ENCODE peak calls at places on chromosomes 3 and 15, in six cellular contexts. W is activated naive CD8-positive, alpha-beta T cell treated with anti-CD3 and anti-CD28 coated beads, Interleukin-2, amount 50 U/mL, for 16 hours; F is NCI-H2107; J is dermis microvascular lymphatic vessel endothelial cell; S is uterus; T is stimulated activated CD4-positive, alpha-beta T cell treated with anti-CD3 and anti-CD28 coated beads, Interleukin-12 subunit alpha, Interleukin-12 subunit beta, amount 100 ng/mL, for 48 hours. P is an unnamed sample.
A peak's percentile ranks its signal among the peaks of the same experiment; 100 is the strongest.

GRCh38 chr3:100045696-100046095 is 68.6 kb downstream of the FILIP1L start:
- DNase-seq in W (no peak), F (no peak), J (no peak), T (no peak), S (peak; percentile 61), P (no peak)

GRCh38 chr15:74961616-74962015 is 5.0 kb upstream of the RPP25 start:
- DNase-seq in W (no peak), T (no peak), S (no peak), J (peak; percentile 84), F (no peak), P (no peak)

GRCh38 chr3:9135930-9136525 is 113.4 kb downstream of the SRGAP3 start:
- DNase-seq in F (no peak), S (no peak), J (no peak), T (no peak), W (no peak), P (no peak)

GRCh38 chr3:158308533-158308932 is 198.6 kb downstream of the RSRC1 start:
- DNase-seq in T (no peak), J (no peak), W (no peak), S (no peak), F (no peak), P (no peak)

GRCh38 chr3:37926611-37927010 is 64.0 kb upstream of the VILL start:
- DNase-seq in F (no peak), J (no peak), T (no peak), S (no peak), W (no peak), P (no peak)

GRCh38 chr3:8724108-8724752 is 9.4 kb upstream of the CAV3 start:
- DNase-seq in F (no peak), J (no peak), W (no peak), S (no peak), T (no peak), P (no peak)

GRCh38 chr15:93141373-93141790 is 52.4 kb upstream of the RGMA start:
- DNase-seq in S (no peak), T (no peak), J (no peak), W (no peak), F (no peak), P (peak; percentile 1)

GRCh38 chr3:101779808-101780366 is 876 bp downstream of the NXPE3 start:
- DNase-seq in W (no peak), T (no peak), S (no peak), J (no peak), F (no peak), P (no peak)

GRCh38 chr15:94028809-94029208 is 202.6 kb upstream of the MCTP2 start:
- DNase-seq in W (no peak), F (no peak), S (no peak), T (no peak), J (no peak), P (no peak)

GRCh38 chr3:71102111-71103039 is 481.2 kb downstream of the FOXP1 start:
- DNase-seq in F (no peak), T (no peak), W (no peak), S (no peak), J (peak; percentile 78), P (no peak)

GRCh38 chr15:56929933-56930332 is 11.5 kb downstream of the TCF12 start:
- DNase-seq in T (no peak), J (no peak), F (no peak), S (no peak), W (no peak), P (no peak)

GRCh38 chr3:124248471-124249028 is 256.6 kb upstream of the ROPN1 start:
- DNase-seq in T (no peak), J (peak; percentile 80), F (no peak), W (no peak), S (peak; percentile 41), P (no peak)

GRCh38 chr3:136512391-136512790 is 239.8 kb downstream of the STAG1 start:
- DNase-seq in S (no peak), T (no peak), J (no peak), W (no peak), F (no peak), P (no peak)

GRCh38 chr15:59892995-59893394 is 111.1 kb upstream of the FOXB1 start:
- DNase-seq in S (no peak), T (no peak), F (no peak), J (no peak), W (no peak), P (no peak)

GRCh38 chr3:13879946-13880810 is at the start of gene WNT7A:
- DNase-seq in S (peak; percentile 10), J (no peak), T (peak; percentile 51), F (no peak), W (peak; percentile 21), P (peak; percentile 39)

GRCh38 chr3:189824629-189825312 is 193.6 kb downstream of the TP63 start:
- DNase-seq in F (no peak), J (no peak), S (no peak), T (no peak), W (no peak), P (no peak)

GRCh38 chr3:112627419-112627818 is 13.5 kb downstream of the CCDC80 start:
- DNase-seq in W (no peak), T (no peak), S (peak; percentile 60), J (no peak), F (no peak), P (no peak)

GRCh38 chr15:94346272-94346671 is 114.9 kb downstream of the MCTP2 start:
- DNase-seq in T (no peak), F (no peak), J (no peak), S (no peak), W (no peak), P (no peak)

GRCh38 chr3:100590114-100590839 is 19.1 kb upstream of the ADGRG7 start:
- DNase-seq in T (peak; percentile 27), J (peak; percentile 69), S (peak; percentile 55), F (peak; percentile 52), W (peak; percentile 30), P (peak; percentile 54)

GRCh38 chr3:186847437-186847836 is 4.9 kb downstream of the ADIPOQ start:
- DNase-seq in J (no peak), W (no peak), F (no peak), T (no peak), S (no peak), P (no peak)

GRCh38 chr15:67680645-67681044 is 138.1 kb downstream of the MAP2K5 start:
- DNase-seq in J (no peak), W (no peak), T (no peak), F (no peak), S (no peak), P (no peak)

GRCh38 chr15:47778263-47778770 is 61.0 kb downstream of the SEMA6D start:
- DNase-seq in S (no peak), T (no peak), F (no peak), W (no peak), J (no peak), P (no peak)

GRCh38 chr3:23806322-23807160 is 786 bp downstream of the UBE2E1 start:
- DNase-seq in S (peak; percentile 42), J (no peak), F (peak; percentile 35), W (no peak), T (no peak), P (no peak)

GRCh38 chr15:41892621-41893421 is 1.0 kb downstream of the SPTBN5 start:
- DNase-seq in T (no peak), F (no peak), W (no peak), J (no peak), S (no peak), P (no peak)

GRCh38 chr3:60610441-60611112 is 640.7 kb downstream of the FHIT start:
- DNase-seq in T (no peak), J (no peak), S (peak; percentile 16), W (no peak), F (no peak), P (no peak)

GRCh38 chr3:59367150-59367549 is 317.3 kb upstream of the CFAP20DC start:
- DNase-seq in W (no peak), T (no peak), F (no peak), J (no peak), S (no peak), P (no peak)

GRCh38 chr3:161314836-161315391 is 56.4 kb downstream of the SPTSSB start:
- DNase-seq in F (no peak), T (no peak), S (no peak), W (no peak), J (no peak), P (no peak)

GRCh38 chr15:75007216-75007615 is 11.9 kb downstream of the SCAMP5 start:
- DNase-seq in W (no peak), F (no peak), J (no peak), S (no peak), T (no peak), P (no peak)

GRCh38 chr3:169596126-169596525 is 67.4 kb downstream of the MECOM start:
- DNase-seq in S (no peak), F (no peak), W (no peak), T (no peak), J (no peak), P (no peak)

GRCh38 chr3:129358177-129359101 is 70.0 kb downstream of the EFCAB12 start:
- DNase-seq in F (no peak), S (no peak), W (no peak), J (no peak), T (no peak), P (no peak)

GRCh38 chr15:40984963-40985362 is 31.7 kb downstream of the CHAC1 start:
- DNase-seq in W (no peak), F (no peak), S (no peak), J (no peak), T (no peak), P (no peak)

GRCh38 chr3:102235679-102236078 is 199.1 kb upstream of the ZPLD1 start:
- DNase-seq in F (no peak), T (no peak), S (no peak), J (peak; percentile 29), W (no peak), P (no peak)

GRCh38 chr3:38127611-38128302 is 9.2 kb downstream of the ACAA1 start:
- DNase-seq in F (no peak), T (no peak), S (no peak), W (no peak), J (no peak), P (no peak)

GRCh38 chr15:53522878-53523455 is 236.5 kb downstream of the WDR72 start:
- DNase-seq in J (no peak), S (no peak), W (no peak), F (no peak), T (no peak), P (no peak)

GRCh38 chr3:72821170-72821781 is 27.0 kb downstream of the SHQ1 start:
- DNase-seq in F (no peak), J (peak; percentile 98), W (no peak), T (no peak), S (no peak), P (peak; percentile 15)

GRCh38 chr15:77019476-77020331 is 24.8 kb downstream of the PSTPIP1 start:
- DNase-seq in J (no peak), W (no peak), T (no peak), S (no peak), F (no peak), P (no peak)

GRCh38 chr15:69395460-69395859 is 18.7 kb upstream of the KIF23 start:
- DNase-seq in J (no peak), S (no peak), T (no peak), W (no peak), F (no peak), P (no peak)

GRCh38 chr3:160224811-160225180 is 426 bp upstream of the C3orf80 start:
- DNase-seq in F (no peak), W (no peak), S (no peak), J (no peak), T (no peak), P (no peak)

P was measured in activated T-cell treated with anti-CD3 and anti-CD28 coated beads for 4 hours.